ENCODE peak calls at places on chromosomes 12 and 14, in seven cellular contexts. One of them, this sample, is unnamed.

GRCh38 chr14:100534528-100535286 is 52.5 kb downstream of the BEGAIN start:
- DNase-seq in upper lobe of right lung: peak; percentile 47
- DNase-seq in BE2C: peak; percentile 43
- DNase-seq in fibroblast of lung: no peak
- DNase-seq in Peyer's patch: no peak
- DNase-seq in left ventricle myocardium inferior: peak; percentile 3
- DNase-seq in uterus: peak; percentile 27
- DNase-seq in this sample: peak; percentile 67

GRCh38 chr12:101924647-101925046 is 47.3 kb downstream of the DRAM1 start:
- DNase-seq in uterus: no peak
- DNase-seq in Peyer's patch: no peak
- DNase-seq in BE2C: peak; percentile 76
- DNase-seq in left ventricle myocardium inferior: no peak
- DNase-seq in upper lobe of right lung: no peak
- DNase-seq in fibroblast of lung: no peak
- DNase-seq in this sample: no peak

GRCh38 chr12:38847247-38847646 is 58.1 kb downstream of the CPNE8 start:
- DNase-seq in fibroblast of lung: no peak
- DNase-seq in left ventricle myocardium inferior: no peak
- DNase-seq in Peyer's patch: no peak
- DNase-seq in uterus: no peak
- DNase-seq in upper lobe of right lung: no peak
- DNase-seq in BE2C: no peak
- DNase-seq in this sample: no peak

GRCh38 chr12:86091676-86092075 is 164.5 kb downstream of the MGAT4C start:
- DNase-seq in left ventricle myocardium inferior: no peak
- DNase-seq in uterus: no peak
- DNase-seq in Peyer's patch: no peak
- DNase-seq in BE2C: no peak
- DNase-seq in fibroblast of lung: no peak
- DNase-seq in upper lobe of right lung: no peak
- DNase-seq in this sample: no peak

GRCh38 chr14:64060648-64061096 is 207.9 kb downstream of the SYNE2 start:
- DNase-seq in upper lobe of right lung: no peak
- DNase-seq in Peyer's patch: peak; percentile 50
- DNase-seq in left ventricle myocardium inferior: no peak
- DNase-seq in uterus: no peak
- DNase-seq in BE2C: peak; percentile 33
- DNase-seq in fibroblast of lung: no peak
- DNase-seq in this sample: no peak

GRCh38 chr14:38404100-38404541 is 148.2 kb upstream of the CLEC14A start:
- DNase-seq in uterus: no peak
- DNase-seq in left ventricle myocardium inferior: no peak
- DNase-seq in BE2C: no peak
- DNase-seq in Peyer's patch: no peak
- DNase-seq in upper lobe of right lung: no peak
- DNase-seq in fibroblast of lung: peak; percentile 94
- DNase-seq in this sample: no peak

GRCh38 chr12:111636209-111636928 is 37.3 kb upstream of the ATXN2 start:
- DNase-seq in Peyer's patch: peak; percentile 46
- DNase-seq in uterus: peak; percentile 73
- DNase-seq in upper lobe of right lung: peak; percentile 66
- DNase-seq in BE2C: peak; percentile 20
- DNase-seq in fibroblast of lung: peak; percentile 80
- DNase-seq in left ventricle myocardium inferior: peak; percentile 55
- DNase-seq in this sample: no peak

GRCh38 chr14:91246051-91246852 is 1.7 kb upstream of the GPR68 start:
- DNase-seq in BE2C: no peak
- DNase-seq in uterus: no peak
- DNase-seq in upper lobe of right lung: no peak
- DNase-seq in fibroblast of lung: no peak
- DNase-seq in left ventricle myocardium inferior: no peak
- DNase-seq in Peyer's patch: peak; percentile 84
- DNase-seq in this sample: no peak

GRCh38 chr14:35932659-35933159 is 106.6 kb downstream of the BRMS1L start:
- DNase-seq in upper lobe of right lung: no peak
- DNase-seq in Peyer's patch: no peak
- DNase-seq in uterus: no peak
- DNase-seq in fibroblast of lung: no peak
- DNase-seq in BE2C: no peak
- DNase-seq in left ventricle myocardium inferior: no peak
- DNase-seq in this sample: no peak

GRCh38 chr12:13038491-13039161 is 5.6 kb upstream of the FAM234B start:
- DNase-seq in Peyer's patch: no peak
- DNase-seq in uterus: no peak
- DNase-seq in left ventricle myocardium inferior: no peak
- DNase-seq in BE2C: no peak
- DNase-seq in fibroblast of lung: peak; percentile 83
- DNase-seq in upper lobe of right lung: no peak
- DNase-seq in this sample: no peak

GRCh38 chr12:27304856-27305255 is 27.8 kb upstream of the BMAL2 start:
- DNase-seq in Peyer's patch: no peak
- DNase-seq in upper lobe of right lung: no peak
- DNase-seq in fibroblast of lung: no peak
- DNase-seq in uterus: no peak
- DNase-seq in left ventricle myocardium inferior: no peak
- DNase-seq in BE2C: peak; percentile 22
- DNase-seq in this sample: no peak

GRCh38 chr14:31897581-31898186 is 179.4 kb upstream of the ARHGAP5 start:
- DNase-seq in BE2C: no peak
- DNase-seq in fibroblast of lung: peak; percentile 17
- DNase-seq in left ventricle myocardium inferior: no peak
- DNase-seq in upper lobe of right lung: no peak
- DNase-seq in uterus: no peak
- DNase-seq in Peyer's patch: no peak
- DNase-seq in this sample: no peak

GRCh38 chr14:26444745-26445144 is 153.1 kb downstream of the NOVA1 start:
- DNase-seq in BE2C: no peak
- DNase-seq in Peyer's patch: no peak
- DNase-seq in upper lobe of right lung: no peak
- DNase-seq in left ventricle myocardium inferior: no peak
- DNase-seq in fibroblast of lung: peak; percentile 32
- DNase-seq in uterus: no peak
- DNase-seq in this sample: no peak

DNA sequence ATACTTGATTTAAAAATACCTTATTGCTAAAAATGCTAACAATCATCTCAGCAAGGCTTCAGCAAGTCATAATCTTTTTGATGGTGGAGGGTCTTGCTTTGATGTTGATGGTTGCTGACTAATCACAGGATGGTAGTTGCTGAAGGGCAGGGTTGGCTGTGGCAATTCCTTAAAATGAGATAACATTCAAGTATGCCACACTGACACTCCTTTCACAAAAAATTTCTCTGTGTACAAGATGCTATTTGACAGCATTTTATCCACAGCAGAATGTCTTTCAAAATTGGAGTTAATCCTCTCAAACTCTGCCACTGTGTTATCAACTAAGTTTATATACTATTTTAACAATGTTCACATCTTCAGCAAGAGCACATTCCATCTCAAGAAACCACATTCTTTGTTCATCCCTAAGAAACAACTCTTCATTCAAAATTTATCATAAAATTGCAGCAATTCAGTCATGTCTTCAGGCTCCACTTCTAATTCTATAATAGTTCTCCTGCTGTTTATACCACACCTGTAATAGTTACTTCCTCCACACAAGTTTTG is 16.1 kb downstream of the SCAF11 start:
- DNase-seq in fibroblast of lung: no peak
- DNase-seq in left ventricle myocardium inferior: no peak
- DNase-seq in upper lobe of right lung: no peak
- DNase-seq in Peyer's patch: no peak
- DNase-seq in BE2C: no peak
- DNase-seq in uterus: no peak
- DNase-seq in this sample: no peak
- H3K9me3 ChIP-seq in fibroblast of lung: no peaks in the 10 kb centered on the region
- H3K9me3 ChIP-seq in left ventricle myocardium inferior: no peaks in the 10 kb centered on the region
- H3K9me3 ChIP-seq in upper lobe of right lung: no peaks in the 10 kb centered on the region
- H3K9me3 ChIP-seq in Peyer's patch: no peaks in the 10 kb centered on the region
- H3K9me3 ChIP-seq in BE2C: no peaks in the 10 kb centered on the region
- H3K9me3 ChIP-seq in uterus: no peaks in the 10 kb centered on the region
- H3K9me3 ChIP-seq in this sample: no peaks in the 10 kb centered on the region

GRCh38 chr14:105087963-105088811 is 23.0 kb upstream of the GPR132 start:
- DNase-seq in uterus: peak; percentile 66
- DNase-seq in upper lobe of right lung: peak; percentile 84
- DNase-seq in Peyer's patch: peak; percentile 55
- DNase-seq in left ventricle myocardium inferior: peak; percentile 62
- DNase-seq in BE2C: no peak
- DNase-seq in fibroblast of lung: peak; percentile 84
- DNase-seq in this sample: peak; percentile 69

GRCh38 chr14:105086833-105087307 is 21.6 kb upstream of the GPR132 start:
- DNase-seq in upper lobe of right lung: peak; percentile 92
- DNase-seq in left ventricle myocardium inferior: peak; percentile 87
- DNase-seq in BE2C: peak; percentile 89
- DNase-seq in uterus: peak; percentile 63
- DNase-seq in Peyer's patch: peak; percentile 92
- DNase-seq in fibroblast of lung: peak; percentile 67
- DNase-seq in this sample: peak; percentile 60

GRCh38 chr14:105085766-105086165 is 20.5 kb upstream of the GPR132 start:
- DNase-seq in BE2C: no peak
- DNase-seq in left ventricle myocardium inferior: no peak
- DNase-seq in upper lobe of right lung: peak; percentile 61
- DNase-seq in fibroblast of lung: no peak
- DNase-seq in Peyer's patch: peak; percentile 45
- DNase-seq in uterus: no peak
- DNase-seq in this sample: no peak

GRCh38 chr14:105088812-105089745 is 23.8 kb upstream of the GPR132 start:
- DNase-seq in uterus: no peak
- DNase-seq in fibroblast of lung: peak; percentile 38
- DNase-seq in BE2C: no peak
- DNase-seq in upper lobe of right lung: peak; percentile 65
- DNase-seq in Peyer's patch: peak; percentile 47
- DNase-seq in left ventricle myocardium inferior: no peak
- DNase-seq in this sample: peak; percentile 14

DNA sequence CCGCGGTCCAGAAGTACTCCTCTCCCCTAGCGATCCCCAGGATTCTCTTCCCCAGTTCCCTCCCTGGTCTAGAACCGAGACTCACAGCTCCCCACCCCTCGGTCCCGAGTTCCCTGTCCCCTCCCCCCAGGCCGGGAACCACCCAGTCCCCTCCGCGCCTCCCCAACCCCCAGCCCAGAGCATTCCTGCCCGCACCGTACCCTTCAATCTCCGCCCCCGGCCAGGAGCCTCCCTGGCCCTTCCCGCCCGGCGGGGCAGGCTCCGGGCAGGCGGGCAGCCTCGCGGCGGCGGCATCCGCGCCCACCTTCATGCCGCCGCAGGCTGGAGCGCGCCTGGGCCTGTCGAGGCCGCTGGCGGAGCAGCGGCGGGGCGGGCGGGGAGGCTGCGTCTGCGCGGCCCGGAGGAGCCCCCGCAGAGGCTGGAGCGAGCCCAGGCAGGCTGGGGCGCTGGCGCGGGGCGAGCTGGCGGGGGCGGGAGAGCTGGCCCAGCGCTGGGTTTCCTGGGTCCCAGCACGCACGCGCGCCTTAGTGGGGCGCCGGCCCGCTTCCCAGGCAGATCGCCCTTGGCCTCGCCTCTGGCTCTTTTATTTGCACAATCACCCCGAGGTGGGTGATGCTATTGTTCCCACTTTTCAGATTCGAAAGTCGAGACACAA is 22.2 kb upstream of the GPR132 start:
- DNase-seq in left ventricle myocardium inferior: peak; percentile 62
- DNase-seq in uterus: peak; percentile 51
- DNase-seq in Peyer's patch: peak; percentile 55
- DNase-seq in BE2C: no peak
- DNase-seq in upper lobe of right lung: peak; percentile 78
- DNase-seq in fibroblast of lung: peak; percentile 27
- DNase-seq in this sample: no peak
- H3K4me3 ChIP-seq in left ventricle myocardium inferior: peak overlapping the region; percentile 72
- H3K4me3 ChIP-seq in uterus: peak overlapping the region; percentile 51
- H3K4me3 ChIP-seq in Peyer's patch: peak overlapping the region; percentile 30
- H3K4me3 ChIP-seq in BE2C: peak overlapping the region; percentile 39
- H3K4me3 ChIP-seq in upper lobe of right lung: peak overlapping the region; percentile 58
- H3K4me3 ChIP-seq in fibroblast of lung: peak overlapping the region; percentile 57
- H3K4me3 ChIP-seq in this sample: peak overlapping the region; percentile 18

DNA sequence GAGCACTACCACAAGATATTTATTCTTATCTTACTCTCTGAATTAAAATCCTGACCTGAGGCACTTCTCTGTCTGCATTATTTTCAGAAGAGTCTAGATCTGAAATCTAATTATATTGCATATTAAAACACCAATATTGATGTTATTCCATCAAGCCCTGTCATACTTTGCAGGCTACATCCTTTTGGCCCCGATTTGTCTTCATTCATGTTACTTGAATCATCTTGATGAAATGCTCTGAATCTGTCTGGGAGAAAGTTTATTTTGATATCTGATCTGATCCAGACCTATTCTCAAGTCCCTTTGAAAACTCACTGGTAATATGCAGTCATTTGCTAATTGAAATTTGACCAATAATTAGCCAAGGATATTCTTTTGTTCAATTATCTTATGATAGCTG is 79.9 kb downstream of the BBS10 start:
- DNase-seq in upper lobe of right lung: no peak
- DNase-seq in Peyer's patch: no peak
- DNase-seq in BE2C: no peak
- DNase-seq in left ventricle myocardium inferior: no peak
- DNase-seq in uterus: no peak
- DNase-seq in fibroblast of lung: no peak
- DNase-seq in this sample: no peak
- H3K4me1 ChIP-seq in upper lobe of right lung: peaks cover 24% of the 10 kb centered on the region
- H3K4me1 ChIP-seq in Peyer's patch: no peaks in the 10 kb centered on the region
- H3K4me1 ChIP-seq in BE2C: no peaks in the 10 kb centered on the region
- H3K4me1 ChIP-seq in left ventricle myocardium inferior: peaks cover 9% of the 10 kb centered on the region
- H3K4me1 ChIP-seq in uterus: no peaks in the 10 kb centered on the region
- H3K4me1 ChIP-seq in fibroblast of lung: peaks cover 22% of the 10 kb centered on the region
- H3K4me1 ChIP-seq in this sample: no peaks in the 10 kb centered on the region

GRCh38 chr12:132924356-132924755 is 31.8 kb downstream of the ZNF605 start:
- DNase-seq in upper lobe of right lung: no peak
- DNase-seq in BE2C: no peak
- DNase-seq in fibroblast of lung: no peak
- DNase-seq in left ventricle myocardium inferior: no peak
- DNase-seq in Peyer's patch: no peak
- DNase-seq in uterus: no peak
- DNase-seq in this sample: no peak

GRCh38 chr12:132922676-132923075 is 33.4 kb downstream of the ZNF605 start:
- DNase-seq in BE2C: no peak
- DNase-seq in left ventricle myocardium inferior: no peak
- DNase-seq in uterus: no peak
- DNase-seq in Peyer's patch: no peak
- DNase-seq in upper lobe of right lung: no peak
- DNase-seq in fibroblast of lung: no peak
- DNase-seq in this sample: no peak

GRCh38 chr12:132923356-132923909 is 32.7 kb downstream of the ZNF605 start:
- DNase-seq in uterus: no peak
- DNase-seq in left ventricle myocardium inferior: no peak
- DNase-seq in upper lobe of right lung: no peak
- DNase-seq in BE2C: no peak
- DNase-seq in Peyer's patch: no peak
- DNase-seq in fibroblast of lung: no peak
- DNase-seq in this sample: no peak

GRCh38 chr12:132921685-132922084 is 34.3 kb upstream of the CHFR start:
- DNase-seq in upper lobe of right lung: no peak
- DNase-seq in BE2C: peak; percentile 17
- DNase-seq in fibroblast of lung: no peak
- DNase-seq in Peyer's patch: no peak
- DNase-seq in left ventricle myocardium inferior: no peak
- DNase-seq in uterus: no peak
- DNase-seq in this sample: no peak

DNA sequence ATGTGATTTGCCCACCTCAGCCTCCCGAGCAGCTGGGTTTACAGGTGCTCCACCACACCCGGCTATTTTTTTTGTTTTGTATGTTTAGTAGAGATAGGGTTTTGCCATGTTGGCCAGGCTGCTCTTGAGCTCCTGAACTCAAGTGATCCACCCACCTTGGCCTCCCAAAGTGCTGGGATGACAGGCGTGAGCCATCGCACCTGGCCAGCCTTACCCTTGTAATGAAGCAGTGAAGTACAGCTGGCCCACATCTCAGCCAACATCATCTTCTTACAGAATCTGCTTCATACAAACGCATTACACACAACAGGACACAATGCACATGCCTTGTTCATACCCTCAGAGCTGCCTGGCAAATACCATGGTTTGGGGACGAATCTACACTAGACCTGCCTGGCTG is 31.3 kb upstream of the CHFR start:
- DNase-seq in uterus: no peak
- DNase-seq in upper lobe of right lung: no peak
- DNase-seq in Peyer's patch: no peak
- DNase-seq in BE2C: no peak
- DNase-seq in fibroblast of lung: no peak
- DNase-seq in left ventricle myocardium inferior: no peak
- DNase-seq in this sample: no peak
- H3K9me3 ChIP-seq in uterus: no peaks in the 10 kb centered on the region
- H3K9me3 ChIP-seq in upper lobe of right lung: peaks cover 90% of the 10 kb centered on the region
- H3K9me3 ChIP-seq in Peyer's patch: no peaks in the 10 kb centered on the region
- H3K9me3 ChIP-seq in BE2C: peaks cover 3% of the 10 kb centered on the region
- H3K9me3 ChIP-seq in fibroblast of lung: peaks cover 3% of the 10 kb centered on the region
- H3K9me3 ChIP-seq in left ventricle myocardium inferior: peaks cover 100% of the 10 kb centered on the region
- H3K9me3 ChIP-seq in this sample: no peaks in the 10 kb centered on the region